ENCODE peak calls at places on chromosomes 3 and 15, in seven cellular contexts. One of them, this sample, is unnamed.

GRCh38 chr3:2765002-2765579 is 345.1 kb downstream of the IL5RA start:
- DNase-seq in T-cell: no peak
- DNase-seq in hepatic stellate cell: no peak
- DNase-seq in KG1: no peak
- DNase-seq in uterus: no peak
- DNase-seq in SK-N-DZ: peak
- DNase-seq in left ventricle myocardium inferior: no peak
- DNase-seq in this sample: no peak

GRCh38 chr15:87597346-87598052 is 659.0 kb downstream of the NTRK3 start:
- DNase-seq in SK-N-DZ: no peak
- DNase-seq in KG1: no peak
- DNase-seq in T-cell: peak
- DNase-seq in hepatic stellate cell: no peak
- DNase-seq in left ventricle myocardium inferior: no peak
- DNase-seq in uterus: no peak
- DNase-seq in this sample: peak

GRCh38 chr15:48766196-48766595 is 44.7 kb downstream of the CEP152 start:
- DNase-seq in hepatic stellate cell: no peak
- DNase-seq in uterus: no peak
- DNase-seq in left ventricle myocardium inferior: no peak
- DNase-seq in SK-N-DZ: no peak
- DNase-seq in KG1: no peak
- DNase-seq in T-cell: no peak
- DNase-seq in this sample: no peak

GRCh38 chr3:157239082-157239704 is 79.2 kb upstream of the CCNL1 start:
- DNase-seq in KG1: peak
- DNase-seq in left ventricle myocardium inferior: peak
- DNase-seq in SK-N-DZ: peak
- DNase-seq in uterus: peak
- DNase-seq in T-cell: peak
- DNase-seq in hepatic stellate cell: peak
- DNase-seq in this sample: peak

GRCh38 chr15:31280037-31280830 is 46.4 kb upstream of the KLF13 start:
- DNase-seq in left ventricle myocardium inferior: no peak
- DNase-seq in KG1: no peak
- DNase-seq in uterus: peak
- DNase-seq in SK-N-DZ: no peak
- DNase-seq in hepatic stellate cell: no peak
- DNase-seq in T-cell: no peak
- DNase-seq in this sample: no peak

GRCh38 chr3:132783152-132783551 is 60.9 kb upstream of the NPHP3 start:
- DNase-seq in T-cell: no peak
- DNase-seq in SK-N-DZ: no peak
- DNase-seq in hepatic stellate cell: peak
- DNase-seq in uterus: no peak
- DNase-seq in left ventricle myocardium inferior: no peak
- DNase-seq in KG1: no peak
- DNase-seq in this sample: no peak

GRCh38 chr15:82571722-82572222 is 31.5 kb upstream of the RPS17 start:
- DNase-seq in SK-N-DZ: peak
- DNase-seq in hepatic stellate cell: peak
- DNase-seq in left ventricle myocardium inferior: peak
- DNase-seq in uterus: peak
- DNase-seq in KG1: no peak
- DNase-seq in T-cell: no peak
- DNase-seq in this sample: peak

GRCh38 chr3:155778441-155778840 is 27.6 kb downstream of the C3orf33 start:
- DNase-seq in hepatic stellate cell: peak
- DNase-seq in KG1: no peak
- DNase-seq in SK-N-DZ: no peak
- DNase-seq in T-cell: no peak
- DNase-seq in uterus: no peak
- DNase-seq in left ventricle myocardium inferior: no peak
- DNase-seq in this sample: no peak

GRCh38 chr3:30549600-30549999 is 56.8 kb upstream of the TGFBR2 start:
- DNase-seq in SK-N-DZ: no peak
- DNase-seq in T-cell: no peak
- DNase-seq in uterus: no peak
- DNase-seq in hepatic stellate cell: no peak
- DNase-seq in KG1: no peak
- DNase-seq in left ventricle myocardium inferior: no peak
- DNase-seq in this sample: no peak

GRCh38 chr3:49790626-49791411 is 4.5 kb upstream of the IP6K1 start:
- DNase-seq in SK-N-DZ: no peak
- DNase-seq in hepatic stellate cell: no peak
- DNase-seq in T-cell: no peak
- DNase-seq in left ventricle myocardium inferior: no peak
- DNase-seq in KG1: no peak
- DNase-seq in uterus: no peak
- DNase-seq in this sample: peak

GRCh38 chr15:62880278-62880677 is 162.3 kb upstream of the TPM1 start:
- DNase-seq in T-cell: no peak
- DNase-seq in KG1: no peak
- DNase-seq in left ventricle myocardium inferior: no peak
- DNase-seq in SK-N-DZ: no peak
- DNase-seq in hepatic stellate cell: no peak
- DNase-seq in uterus: no peak
- DNase-seq in this sample: peak

GRCh38 chr3:129313415-129313982 is 34.8 kb downstream of the HMCES start:
- DNase-seq in KG1: no peak
- DNase-seq in left ventricle myocardium inferior: no peak
- DNase-seq in uterus: no peak
- DNase-seq in hepatic stellate cell: no peak
- DNase-seq in T-cell: no peak
- DNase-seq in SK-N-DZ: no peak
- DNase-seq in this sample: no peak

GRCh38 chr3:46856576-46857471 is 6.4 kb downstream of the MYL3 start:
- DNase-seq in uterus: peak
- DNase-seq in SK-N-DZ: no peak
- DNase-seq in T-cell: no peak
- DNase-seq in hepatic stellate cell: no peak
- DNase-seq in KG1: no peak
- DNase-seq in left ventricle myocardium inferior: peak
- DNase-seq in this sample: no peak

GRCh38 chr3:184505053-184505452 is 56.5 kb upstream of the EPHB3 start:
- DNase-seq in left ventricle myocardium inferior: no peak
- DNase-seq in uterus: no peak
- DNase-seq in SK-N-DZ: no peak
- DNase-seq in hepatic stellate cell: no peak
- DNase-seq in T-cell: no peak
- DNase-seq in KG1: no peak
- DNase-seq in this sample: no peak

GRCh38 chr3:81998139-81998755 is 236.8 kb upstream of the GBE1 start:
- DNase-seq in hepatic stellate cell: no peak
- DNase-seq in SK-N-DZ: no peak
- DNase-seq in left ventricle myocardium inferior: no peak
- DNase-seq in uterus: no peak
- DNase-seq in T-cell: no peak
- DNase-seq in KG1: no peak
- DNase-seq in this sample: no peak

GRCh38 chr3:41117398-41117870 is 81.9 kb upstream of the CTNNB1 start:
- DNase-seq in left ventricle myocardium inferior: peak
- DNase-seq in hepatic stellate cell: peak
- DNase-seq in KG1: peak
- DNase-seq in uterus: peak
- DNase-seq in SK-N-DZ: no peak
- DNase-seq in T-cell: peak
- DNase-seq in this sample: peak

GRCh38 chr3:67461667-67462142 is 192.7 kb downstream of the SUCLG2 start:
- DNase-seq in T-cell: no peak
- DNase-seq in SK-N-DZ: no peak
- DNase-seq in hepatic stellate cell: peak
- DNase-seq in left ventricle myocardium inferior: no peak
- DNase-seq in uterus: no peak
- DNase-seq in KG1: no peak
- DNase-seq in this sample: peak

GRCh38 chr3:38274864-38275649 is 7.0 kb upstream of the SLC22A14 start:
- DNase-seq in left ventricle myocardium inferior: no peak
- DNase-seq in SK-N-DZ: no peak
- DNase-seq in uterus: no peak
- DNase-seq in T-cell: no peak
- DNase-seq in hepatic stellate cell: no peak
- DNase-seq in KG1: no peak
- DNase-seq in this sample: no peak

GRCh38 chr3:195896361-195897080 is 11.8 kb downstream of the TNK2 start:
- DNase-seq in SK-N-DZ: peak
- DNase-seq in uterus: peak
- DNase-seq in T-cell: no peak
- DNase-seq in KG1: peak
- DNase-seq in hepatic stellate cell: peak
- DNase-seq in left ventricle myocardium inferior: peak
- DNase-seq in this sample: peak

GRCh38 chr3:41434781-41435180 is 235.5 kb downstream of the CTNNB1 start:
- DNase-seq in T-cell: no peak
- DNase-seq in KG1: no peak
- DNase-seq in hepatic stellate cell: no peak
- DNase-seq in uterus: no peak
- DNase-seq in SK-N-DZ: no peak
- DNase-seq in left ventricle myocardium inferior: no peak
- DNase-seq in this sample: peak

GRCh38 chr3:71486831-71487230 is 96.7 kb downstream of the FOXP1 start:
- DNase-seq in uterus: no peak
- DNase-seq in T-cell: peak
- DNase-seq in hepatic stellate cell: no peak
- DNase-seq in KG1: no peak
- DNase-seq in SK-N-DZ: no peak
- DNase-seq in left ventricle myocardium inferior: no peak
- DNase-seq in this sample: no peak

GRCh38 chr3:78414261-78414660 is 1353.5 kb downstream of the ROBO1 start:
- DNase-seq in hepatic stellate cell: no peak
- DNase-seq in left ventricle myocardium inferior: no peak
- DNase-seq in T-cell: no peak
- DNase-seq in uterus: no peak
- DNase-seq in SK-N-DZ: no peak
- DNase-seq in KG1: no peak
- DNase-seq in this sample: no peak

GRCh38 chr3:123637131-123637530 is 52.3 kb upstream of the HACD2 start:
- DNase-seq in SK-N-DZ: no peak
- DNase-seq in hepatic stellate cell: no peak
- DNase-seq in T-cell: no peak
- DNase-seq in left ventricle myocardium inferior: no peak
- DNase-seq in KG1: no peak
- DNase-seq in uterus: no peak
- DNase-seq in this sample: no peak

This sample was measured in fibroblast of villous mesenchyme.